ENCODE peak calls at places on chromosome 5, in five cellular contexts. S is neural progenitor cell, P is GM23338, M is hepatocyte, H is HCT116. W is an unnamed sample.

GRCh38 chr5:52822437-52822836 is 34.7 kb downstream of the ITGA1 start:
- DNase-seq in S (no peak), P (no peak), M (no peak), H (no peak), W (no peak)

GRCh38 chr5:83776437-83777031 is 55.9 kb upstream of the HAPLN1 start:
- DNase-seq in H (no peak), P (no peak), S (no peak), M (no peak), W (no peak)

GRCh38 chr5:137207023-137207760 is 291.9 kb downstream of the SPOCK1 start:
- DNase-seq in S (no peak), P (no peak), M (no peak), H (no peak), W (no peak)

GRCh38 chr5:39519566-39520231 is 94.9 kb upstream of the DAB2 start:
- DNase-seq in H (no peak), P (peak), M (no peak), S (no peak), W (peak)

GRCh38 chr5:83253731-83254130 is 176.4 kb downstream of the XRCC4 start:
- DNase-seq in M (no peak), P (peak), S (no peak), H (no peak), W (peak)

GRCh38 chr5:78577992-78578391 is 70.6 kb downstream of the LHFPL2 start:
- DNase-seq in P (no peak), S (no peak), H (no peak), M (no peak), W (no peak)

GRCh38 chr5:93990504-93991085 is 249.2 kb upstream of the POU5F2 start:
- DNase-seq in H (no peak), S (peak), P (no peak), M (no peak), W (no peak)

GRCh38 chr5:147911427-147911826 is 5.1 kb upstream of the C5orf46 start:
- DNase-seq in S (no peak), H (no peak), M (no peak), P (no peak), W (no peak)

GRCh38 chr5:148186248-148187003 is 16.4 kb upstream of the SPINK6 start:
- DNase-seq in S (no peak), H (no peak), M (no peak), P (no peak), W (peak)

GRCh38 chr5:170265527-170265926 is 32.0 kb downstream of the LCP2 start:
- DNase-seq in S (peak), P (peak), H (no peak), M (peak), W (peak)

GRCh38 chr5:98927988-98928801 is 612 bp downstream of the CHD1 start:
- DNase-seq in S (peak), H (no peak), P (peak), M (peak), W (peak)

GRCh38 chr5:146716636-146717035 is 161.9 kb downstream of the PPP2R2B start:
- DNase-seq in P (no peak), S (no peak), M (no peak), H (no peak), W (no peak)

GRCh38 chr5:141032626-141033025 is 18.5 kb upstream of the PCDHB1 start:
- DNase-seq in H (no peak), S (no peak), P (peak), M (no peak), W (no peak)

GRCh38 chr5:112669328-112669963 is 68.2 kb upstream of the APC start:
- DNase-seq in M (peak), P (no peak), H (no peak), S (peak), W (no peak)

GRCh38 chr5:56633950-56634349 is 181.4 kb upstream of the MAP3K1 start:
- DNase-seq in H (no peak), S (no peak), M (no peak), P (no peak), W (peak)

GRCh38 chr5:38373733-38374132 is 115.4 kb downstream of the EGFLAM start:
- DNase-seq in S (no peak), P (no peak), M (no peak), H (no peak), W (no peak)

GRCh38 chr5:130189961-130190360 is 285.7 kb downstream of the CHSY3 start:
- DNase-seq in M (no peak), P (no peak), H (peak), S (no peak), W (no peak)

GRCh38 chr5:140168371-140168770 is 6.6 kb upstream of the CYSTM1 start:
- DNase-seq in M (no peak), S (no peak), H (no peak), P (no peak), W (no peak)

GRCh38 chr5:15650266-15650665 is 150.3 kb downstream of the FBXL7 start:
- DNase-seq in P (no peak), M (no peak), S (no peak), H (no peak), W (peak)

GRCh38 chr5:61332369-61332745 is 299 bp downstream of the ZSWIM6 start:
- DNase-seq in H (no peak), M (peak), S (peak), P (peak), W (peak)

GRCh38 chr5:41264019-41264418 is 50.7 kb upstream of the C6 start:
- DNase-seq in P (no peak), S (no peak), M (peak), H (no peak), W (no peak)

GRCh38 chr5:83397658-83398057 is 73.9 kb upstream of the VCAN start:
- DNase-seq in S (no peak), P (no peak), M (no peak), H (no peak), W (no peak)

GRCh38 chr5:137248476-137248970 is 250.6 kb downstream of the SPOCK1 start:
- DNase-seq in P (no peak), S (no peak), H (no peak), M (no peak), W (peak)

GRCh38 chr5:78295035-78295961 is 800 bp upstream of the AP3B1 start:
- DNase-seq in S (peak), P (peak), H (peak), M (peak), W (peak)

GRCh38 chr5:74408150-74409043 is 232.1 kb downstream of the ENC1 start:
- DNase-seq in S (no peak), M (peak), H (no peak), P (no peak), W (no peak)

GRCh38 chr5:17448877-17449276 is 49.2 kb upstream of the TAF11L2 start:
- DNase-seq in M (no peak), P (no peak), S (no peak), H (no peak), W (peak)

GRCh38 chr5:172854451-172854871 is 20.4 kb downstream of the ERGIC1 start:
- DNase-seq in H (no peak), S (no peak), M (no peak), P (no peak), W (peak)

GRCh38 chr5:67520161-67520886 is 323.7 kb upstream of the CD180 start:
- DNase-seq in H (no peak), M (no peak), P (no peak), S (no peak), W (no peak)

GRCh38 chr5:67515020-67515689 is 318.6 kb upstream of the CD180 start:
- DNase-seq in H (no peak), M (no peak), P (no peak), S (no peak), W (no peak)

GRCh38 chr5:67515762-67516161 is 319.2 kb upstream of the CD180 start:
- DNase-seq in M (no peak), H (no peak), S (no peak), P (no peak), W (no peak)

GRCh38 chr5:67516959-67517358 is 320.4 kb upstream of the CD180 start:
- DNase-seq in H (no peak), M (no peak), P (no peak), S (no peak), W (peak)

DNA sequence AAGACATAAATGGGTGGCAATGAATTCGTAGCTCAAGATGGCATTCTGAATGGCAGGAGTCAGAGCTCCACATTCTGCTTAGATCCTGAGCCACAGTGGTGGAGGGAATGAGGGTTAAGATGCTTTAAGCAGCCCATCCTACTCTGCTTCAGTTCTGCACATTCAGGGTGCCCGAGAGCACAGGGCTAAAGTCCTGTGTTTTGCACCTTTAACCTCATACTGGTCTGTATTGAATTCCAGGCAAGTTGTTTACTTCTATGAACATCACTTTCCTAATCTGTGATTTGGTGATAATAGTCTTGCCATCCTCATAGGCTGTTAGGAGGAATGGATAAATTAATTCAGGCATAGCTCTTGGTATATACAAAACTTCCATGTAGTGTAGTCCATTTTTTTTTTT is 321.6 kb upstream of the CD180 start:
- DNase-seq in H (no peak), S (no peak), M (no peak), P (no peak), W (no peak)
- H2AFZ ChIP-seq in H (no peak), S (no peak), M (no peak), P (no peak), W (no peak)

GRCh38 chr5:6763191-6763590 is 50.0 kb downstream of the TENT4A start:
- DNase-seq in H (no peak), S (no peak), P (no peak), M (no peak), W (no peak)

GRCh38 chr5:6767481-6768063 is 54.3 kb downstream of the TENT4A start:
- DNase-seq in S (no peak), H (no peak), M (no peak), P (no peak), W (no peak)

GRCh38 chr5:6768590-6769230 is 55.5 kb downstream of the TENT4A start:
- DNase-seq in M (no peak), P (no peak), S (peak), H (no peak), W (no peak)

GRCh38 chr5:6765612-6766525 is 52.6 kb downstream of the TENT4A start:
- DNase-seq in M (peak), H (peak), P (peak), S (peak), W (peak)

DNA sequence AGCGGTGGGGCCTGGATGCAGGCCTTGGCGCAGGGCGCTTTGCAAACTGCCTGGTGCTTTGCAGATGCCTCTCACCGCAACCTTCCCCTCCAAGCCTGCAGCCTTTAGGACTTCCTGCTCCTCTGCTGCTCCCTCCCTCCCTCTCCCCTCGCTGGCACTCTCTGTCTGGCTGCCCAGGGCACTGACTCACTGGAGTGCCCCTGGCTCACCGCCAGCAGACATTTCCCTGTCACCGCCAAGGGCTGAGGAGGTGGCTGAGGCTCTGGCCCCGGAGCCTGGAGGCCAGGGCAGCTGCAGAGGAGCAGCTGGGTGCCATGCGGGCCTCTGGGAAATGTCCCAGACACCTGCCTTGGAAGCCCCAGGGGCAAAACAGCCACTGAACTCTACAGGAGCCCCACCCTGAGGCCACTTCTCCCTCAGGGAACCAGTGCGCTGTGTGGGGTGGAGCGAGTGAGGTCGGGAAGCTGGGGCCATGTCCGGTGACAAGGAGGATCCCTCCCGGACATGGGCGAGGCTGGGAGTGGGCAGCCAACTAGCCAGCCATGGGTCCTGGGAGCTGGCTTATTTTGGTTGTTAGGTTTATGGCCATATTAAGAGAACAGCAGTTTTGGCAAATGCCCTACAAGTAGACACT is 53.4 kb downstream of the TENT4A start:
- DNase-seq in M (peak), S (no peak), P (no peak), H (peak), W (peak)
- TF ChIP-seq EZH2phosphoT487 in M (no peak), S (no peak), P (no peak), H (no peak), W (no peak)

GRCh38 chr5:1385395-1386273 is 40.7 kb upstream of the CLPTM1L start:
- DNase-seq in H (no peak), S (peak), P (peak), M (peak), W (peak)
- H2AFZ ChIP-seq in H (peak), S (peak), P (peak), M (peak), W (peak)

GRCh38 chr5:160507181-160507811 is 85.6 kb downstream of the PTTG1 start:
- DNase-seq in H (no peak), M (no peak), P (no peak), S (no peak), W (peak)
- TF ChIP-seq EZH2phosphoT487 in H (no peak), M (no peak), P (no peak), S (no peak), W (no peak)